ENCODE peak calls at places on chromosomes 6 and 20, in four cellular contexts. X is HepG2, G is GM12878, C is H1. A is an unnamed sample.

GRCh38 chr6:154614641-154615040 is 104.2 kb upstream of the CNKSR3 start:
- DNase-seq in X (no peak), G (no peak), C (no peak), A (no peak)

GRCh38 chr20:2871555-2872303 is 1.6 kb upstream of the PTPRA start:
- DNase-seq in X (peak; percentile 36), G (no peak), C (no peak), A (no peak)

GRCh38 chr6:147689398-147689797 is 180.9 kb downstream of the SAMD5 start:
- DNase-seq in X (no peak), G (no peak), C (no peak), A (no peak)

GRCh38 chr6:159595173-159595572 is 97.9 kb downstream of the SOD2 start:
- DNase-seq in X (no peak), G (no peak), C (no peak), A (no peak)

GRCh38 chr6:29627762-29628418 is 5.1 kb downstream of the GABBR1 start:
- DNase-seq in X (no peak), G (no peak), C (peak; percentile 81), A (peak; percentile 68)

GRCh38 chr6:167351656-167352354 is 26.9 kb downstream of the TTLL2 start:
- DNase-seq in X (no peak), G (no peak), C (no peak), A (no peak)

GRCh38 chr6:83199865-83200230 is 6.7 kb downstream of the RWDD2A start:
- DNase-seq in X (no peak), G (no peak), C (no peak), A (no peak)

GRCh38 chr6:127554435-127555006 is 22.5 kb upstream of the C6orf58 start:
- DNase-seq in X (peak; percentile 46), G (no peak), C (no peak), A (no peak)

GRCh38 chr6:35663001-35663400 is 25.7 kb downstream of the FKBP5 start:
- DNase-seq in X (no peak), G (no peak), C (no peak), A (no peak)

GRCh38 chr6:71205336-71205956 is 83.2 kb upstream of the OGFRL1 start:
- DNase-seq in X (no peak), G (no peak), C (no peak), A (no peak)

GRCh38 chr6:113416166-113416565 is 441.0 kb upstream of the MARCKS start:
- DNase-seq in X (no peak), G (no peak), C (no peak), A (no peak)

GRCh38 chr6:153872946-153873345 is 166.1 kb upstream of the OPRM1 start:
- DNase-seq in X (no peak), G (no peak), C (no peak), A (no peak)

GRCh38 chr6:56430629-56431600 is 183.5 kb upstream of the COL21A1 start:
- DNase-seq in X (no peak), G (no peak), C (no peak), A (peak; percentile 1)

GRCh38 chr6:75834447-75834846 is 85.4 kb downstream of the MYO6 start:
- DNase-seq in X (no peak), G (no peak), C (no peak), A (no peak)

GRCh38 chr6:6005467-6006427 is 978 bp downstream of the NRN1 start:
- DNase-seq in X (no peak), G (no peak), C (no peak), A (no peak)

GRCh38 chr6:128713461-128713860 is 169.5 kb upstream of the LAMA2 start:
- DNase-seq in X (no peak), G (no peak), C (no peak), A (no peak)

GRCh38 chr20:58372836-58373235 is 16.2 kb upstream of the VAPB start:
- DNase-seq in X (no peak), G (no peak), C (no peak), A (no peak)

GRCh38 chr6:135522975-135523692 is 25.6 kb upstream of the AHI1 start:
- DNase-seq in X (peak; percentile 66), G (no peak), C (no peak), A (no peak)

GRCh38 chr6:164882236-164882635 is 427.2 kb downstream of the C6orf118 start:
- DNase-seq in X (no peak), G (no peak), C (no peak), A (no peak)

GRCh38 chr6:29909995-29910394 is 32.3 kb upstream of the HLA-A start:
- DNase-seq in X (no peak), G (no peak), C (no peak), A (no peak)

GRCh38 chr6:114121913-114122662 is 151.1 kb upstream of the HDAC2 start:
- DNase-seq in X (no peak), G (no peak), C (no peak), A (no peak)

GRCh38 chr6:11224966-11225463 is 7.5 kb downstream of the NEDD9 start:
- DNase-seq in X (no peak), G (no peak), C (no peak), A (no peak)

GRCh38 chr20:37630161-37630560 is 63.7 kb upstream of the CTNNBL1 start:
- DNase-seq in X (no peak), G (no peak), C (no peak), A (no peak)

GRCh38 chr6:142302427-142303190 is 802 bp downstream of the ADGRG6 start:
- DNase-seq in X (peak; percentile 55), G (no peak), C (no peak), A (no peak)

GRCh38 chr6:142297996-142298753 is 3.6 kb upstream of the ADGRG6 start:
- DNase-seq in X (peak; percentile 97), G (no peak), C (no peak), A (no peak)

GRCh38 chr6:142300758-142301251 is 1.0 kb upstream of the ADGRG6 start:
- DNase-seq in X (peak; percentile 52), G (no peak), C (no peak), A (no peak)

GRCh38 chr6:142301421-142302391 is at the start of gene ADGRG6:
- DNase-seq in X (peak; percentile 82), G (no peak), C (no peak), A (no peak)

DNA sequence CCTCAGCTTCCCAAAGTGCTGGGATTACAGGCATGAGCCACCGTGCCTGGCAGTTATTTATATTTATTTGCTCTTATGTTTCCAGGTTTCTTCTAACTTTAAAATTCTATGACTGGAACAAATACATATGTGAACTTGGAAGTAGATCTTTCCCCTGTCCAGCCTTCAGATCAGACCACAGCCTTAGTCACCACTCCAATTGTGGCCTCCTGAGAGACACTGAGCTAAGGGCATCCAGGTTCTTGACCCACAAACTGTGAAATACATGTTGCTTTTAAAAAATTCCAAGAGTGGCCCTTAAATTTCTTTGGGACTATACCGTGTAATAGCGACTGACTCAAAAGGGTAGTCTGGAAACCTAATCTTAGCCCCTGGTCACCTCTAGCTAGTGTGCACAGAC is 1.5 kb upstream of the ADGRG6 start:
- DNase-seq in X (no peak), G (no peak), C (no peak), A (no peak)
- TF ChIP-seq SUZ12 in X (no peak), G (no peak), C (no peak), A (no peak)

GRCh38 chr6:84762220-84762940 is 2.0 kb downstream of the TBX18 start:
- DNase-seq in X (no peak), G (no peak), C (no peak), A (no peak)
- H3K4me3 ChIP-seq in X (no peak overlapping the region), G (no peak overlapping the region), C (peak overlapping the region; percentile 15), A (peak overlapping the region; percentile 50)

GRCh38 chr6:43770417-43771209 is 602 bp downstream of the VEGFA start:
- DNase-seq in X (peak; percentile 45), G (no peak), C (no peak), A (no peak)

GRCh38 chr6:43772571-43773049 is 2.6 kb downstream of the VEGFA start:
- DNase-seq in X (peak; percentile 49), G (no peak), C (no peak), A (no peak)

GRCh38 chr6:43769526-43770416 is at the start of gene VEGFA:
- DNase-seq in X (peak; percentile 83), G (peak; percentile 64), C (no peak), A (peak; percentile 63)

GRCh38 chr6:43771858-43772570 is 2.0 kb downstream of the VEGFA start:
- DNase-seq in X (peak; percentile 51), G (no peak), C (no peak), A (no peak)

GRCh38 chr6:43771210-43771857 is 1.3 kb downstream of the VEGFA start:
- DNase-seq in X (peak; percentile 79), G (no peak), C (no peak), A (no peak)
- H3K36me3 ChIP-seq in X (peaks cover 28% of the 10 kb centered on the region), G (peaks cover 3% of the 10 kb centered on the region), C (no peaks in the 10 kb centered on the region), A (peaks cover 15% of the 10 kb centered on the region)

DNA sequence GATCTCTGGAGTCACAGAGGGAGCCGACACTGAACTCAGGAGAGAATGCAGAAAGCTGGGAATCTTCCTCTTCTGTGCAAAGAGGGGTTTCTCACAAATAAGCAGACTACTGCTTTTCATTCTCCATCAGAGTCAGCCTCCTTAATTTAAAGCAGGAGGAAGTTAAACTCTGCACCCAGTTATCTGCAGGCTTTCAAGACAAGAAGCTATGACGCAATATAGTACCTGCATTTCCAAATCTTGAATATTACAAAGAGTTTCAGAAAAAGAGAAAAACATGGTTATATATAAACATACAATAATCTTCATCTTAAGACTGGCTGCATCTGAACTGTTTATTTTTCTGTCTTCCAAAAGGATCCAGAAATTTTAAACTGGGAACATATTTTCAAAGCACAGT is 18.0 kb upstream of the SNRPB2 start:
- DNase-seq in X (no peak), G (no peak), C (no peak), A (no peak)
- TF ChIP-seq SUZ12 in X (no peak), G (no peak), C (no peak), A (no peak)

GRCh38 chr20:31654534-31654933 is 16.8 kb downstream of the COX4I2 start:
- DNase-seq in X (no peak), G (no peak), C (no peak), A (no peak)

GRCh38 chr20:31653573-31653972 is 15.9 kb downstream of the COX4I2 start:
- DNase-seq in X (no peak), G (no peak), C (no peak), A (no peak)

GRCh38 chr20:31652917-31653385 is 15.2 kb downstream of the COX4I2 start:
- DNase-seq in X (no peak), G (no peak), C (no peak), A (no peak)
- H3K4me3 ChIP-seq in X (no peak overlapping the region), G (no peak overlapping the region), C (no peak overlapping the region), A (no peak overlapping the region)

GRCh38 chr6:31690231-31691077 is 9.6 kb upstream of the LY6G5C start:
- DNase-seq in X (no peak), G (no peak), C (no peak), A (no peak)

GRCh38 chr6:31691078-31691463 is 10.2 kb upstream of the LY6G5C start:
- DNase-seq in X (no peak), G (no peak), C (no peak), A (no peak)

GRCh38 chr6:31692353-31692752 is 10.8 kb downstream of the ABHD16A start:
- DNase-seq in X (no peak), G (no peak), C (no peak), A (no peak)

GRCh38 chr6:31692886-31693285 is 10.2 kb downstream of the ABHD16A start:
- DNase-seq in X (no peak), G (no peak), C (no peak), A (no peak)

DNA sequence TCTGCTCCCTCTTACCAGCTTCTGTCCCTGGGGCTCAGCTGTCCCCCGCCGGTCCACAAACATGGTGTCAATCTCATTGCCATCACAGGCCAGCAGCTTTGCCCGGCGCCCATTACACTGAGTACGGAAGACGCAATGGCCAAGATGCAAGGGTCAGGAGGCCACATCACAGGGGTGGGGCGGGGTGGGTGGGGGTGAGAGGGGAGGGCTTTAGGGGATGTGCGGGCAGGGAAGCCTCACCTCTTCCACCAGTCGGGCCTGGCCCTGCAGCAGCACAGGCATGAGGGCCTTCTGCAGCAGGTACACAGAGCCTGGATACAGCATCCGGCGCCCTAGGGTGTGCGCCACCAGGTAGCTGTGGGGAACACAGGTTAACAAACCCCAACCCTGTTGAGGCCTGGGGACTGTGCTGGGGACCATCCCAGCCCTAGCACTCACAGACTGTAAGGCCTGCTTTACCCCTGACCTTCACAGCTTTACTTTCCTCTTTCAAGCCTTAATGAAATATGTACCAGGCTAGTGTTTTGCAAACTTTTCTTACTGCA is 10.8 kb upstream of the LY6G5C start:
- DNase-seq in X (no peak), G (no peak), C (no peak), A (no peak)
- H3K36me3 ChIP-seq in X (peaks cover 77% of the 10 kb centered on the region), G (peaks cover 16% of the 10 kb centered on the region), C (peaks cover 26% of the 10 kb centered on the region), A (peaks cover 74% of the 10 kb centered on the region)

A was measured in NT2/D1.